ENCODE peak calls at places on chromosomes 2 and 18, in six cellular contexts. R is IMR-90, V is right lobe of liver, Y is A549, F is upper lobe of left lung, Q is breast epithelium. O is an unnamed sample.

GRCh38 chr18:35513181-35513932 is 15.6 kb upstream of the INO80C start:
- DNase-seq in R (peak; percentile 54), V (no peak), Y (peak; percentile 87), F (no peak), Q (peak; percentile 27), O (peak; percentile 19)

GRCh38 chr2:12076810-12077209 is 330.4 kb downstream of the LPIN1 start:
- DNase-seq in R (no peak), V (no peak), Y (no peak), F (no peak), Q (no peak), O (no peak)

GRCh38 chr2:142339261-142339660 is 208.4 kb upstream of the LRP1B start:
- DNase-seq in R (no peak), V (no peak), Y (no peak), F (no peak), Q (no peak), O (no peak)

GRCh38 chr18:37317486-37317885 is 248.1 kb downstream of the CELF4 start:
- DNase-seq in R (no peak), V (no peak), Y (no peak), F (no peak), Q (no peak), O (no peak)

GRCh38 chr2:2020897-2021296 is 276.6 kb upstream of the PXDN start:
- DNase-seq in R (no peak), V (no peak), Y (no peak), F (no peak), Q (no peak), O (no peak)

GRCh38 chr2:239596792-239597191 is 196.0 kb upstream of the HDAC4 start:
- DNase-seq in R (no peak), V (no peak), Y (no peak), F (no peak), Q (no peak), O (no peak)

GRCh38 chr2:225670111-225670974 is 270.8 kb downstream of the NYAP2 start:
- DNase-seq in R (peak; percentile 74), V (no peak), Y (peak; percentile 63), F (no peak), Q (no peak), O (no peak)

GRCh38 chr2:220753486-220753885 is 818.6 kb downstream of the EPHA4 start:
- DNase-seq in R (no peak), V (no peak), Y (no peak), F (no peak), Q (peak; percentile 24), O (no peak)

GRCh38 chr2:219243291-219243761 is 1.9 kb downstream of the GLB1L start:
- DNase-seq in R (no peak), V (peak; percentile 74), Y (no peak), F (peak; percentile 56), Q (peak; percentile 69), O (no peak)

GRCh38 chr18:46424898-46425297 is 232.1 kb downstream of the LOXHD1 start:
- DNase-seq in R (no peak), V (peak; percentile 32), Y (no peak), F (peak; percentile 41), Q (peak; percentile 30), O (no peak)

GRCh38 chr2:898319-898718 is 52.3 kb upstream of the SNTG2 start:
- DNase-seq in R (no peak), V (no peak), Y (peak; percentile 15), F (no peak), Q (no peak), O (no peak)

GRCh38 chr2:129766594-129766993 is 212.9 kb upstream of the RAB6C start:
- DNase-seq in R (no peak), V (no peak), Y (no peak), F (no peak), Q (no peak), O (no peak)

GRCh38 chr2:73112026-73112912 is 479 bp downstream of the RAB11FIP5 start:
- DNase-seq in R (peak; percentile 49), V (peak; percentile 49), Y (peak; percentile 61), F (peak; percentile 89), Q (no peak), O (no peak)

GRCh38 chr2:73341039-73341438 is 44.6 kb upstream of the ALMS1 start:
- DNase-seq in R (no peak), V (no peak), Y (no peak), F (no peak), Q (no peak), O (no peak)

GRCh38 chr18:68263481-68263880 is 451.4 kb downstream of the TMX3 start:
- DNase-seq in R (peak; percentile 48), V (no peak), Y (no peak), F (no peak), Q (no peak), O (no peak)

GRCh38 chr2:25379535-25379934 is 37.8 kb upstream of the DNMT3A start:
- DNase-seq in R (no peak), V (no peak), Y (no peak), F (no peak), Q (no peak), O (peak; percentile 4)

GRCh38 chr2:127000937-127001336 is 102.2 kb downstream of the TEX51 start:
- DNase-seq in R (no peak), V (no peak), Y (no peak), F (no peak), Q (no peak), O (no peak)

GRCh38 chr2:100200985-100201384 is 58.6 kb upstream of the AFF3 start:
- DNase-seq in R (peak; percentile 38), V (no peak), Y (no peak), F (no peak), Q (no peak), O (no peak)

GRCh38 chr2:201235865-201236811 is 24.2 kb upstream of the CASP8 start:
- DNase-seq in R (peak; percentile 78), V (peak; percentile 56), Y (peak; percentile 67), F (no peak), Q (peak; percentile 28), O (peak; percentile 46)

DNA sequence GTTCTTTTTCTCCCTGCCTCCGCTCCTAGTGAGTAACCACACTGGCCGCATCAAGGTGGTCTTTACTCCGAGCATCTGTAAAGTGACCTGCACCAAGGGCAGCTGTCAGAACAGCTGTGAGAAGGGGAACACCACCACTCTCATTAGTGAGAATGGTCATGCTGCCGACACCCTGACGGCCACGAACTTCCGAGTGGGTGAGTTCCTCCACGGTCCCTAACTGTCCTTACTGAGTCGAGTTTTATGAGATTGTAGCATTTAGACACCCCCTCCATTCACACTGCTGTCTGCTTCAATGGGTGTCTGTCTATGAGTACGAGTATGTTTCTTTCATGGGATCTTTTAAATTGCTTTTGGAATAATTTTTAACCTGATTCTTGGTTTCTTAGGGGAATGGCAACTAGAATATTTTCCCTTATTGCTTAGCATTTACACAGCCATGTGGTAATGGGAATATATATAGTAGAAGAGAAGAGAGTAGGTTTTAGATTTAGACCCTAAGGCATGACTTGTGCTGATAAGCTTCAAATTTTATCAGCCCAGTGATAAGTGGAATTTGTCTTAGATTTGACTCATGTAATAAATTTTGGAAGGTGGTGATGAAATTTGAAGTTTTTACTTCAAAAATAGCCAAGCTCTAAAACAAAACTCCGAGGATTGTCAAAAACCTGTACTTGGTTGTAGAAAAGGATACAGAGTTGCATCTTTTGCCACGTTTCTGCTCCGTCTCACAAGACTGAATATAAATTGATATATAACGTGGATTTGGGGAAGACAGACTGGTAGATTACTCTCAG is 188.2 kb downstream of the LTBP1 start:
- DNase-seq in R (no peak), V (no peak), Y (no peak), F (no peak), Q (no peak), O (peak; percentile 35)
- H3K27ac ChIP-seq in R (peak overlapping the region; percentile 92), V (peak overlapping the region; percentile 78), Y (peak overlapping the region; percentile 44), F (peak overlapping the region; percentile 64), Q (peak overlapping the region; percentile 79), O (peak overlapping the region; percentile 90)

GRCh38 chr18:62876106-62876505 is 160.8 kb downstream of the PHLPP1 start:
- DNase-seq in R (no peak), V (no peak), Y (peak; percentile 37), F (no peak), Q (no peak), O (no peak)

GRCh38 chr18:62875320-62875719 is 160.0 kb downstream of the PHLPP1 start:
- DNase-seq in R (no peak), V (no peak), Y (no peak), F (no peak), Q (no peak), O (no peak)

GRCh38 chr18:62878305-62878704 is 163.0 kb downstream of the PHLPP1 start:
- DNase-seq in R (no peak), V (no peak), Y (peak; percentile 13), F (no peak), Q (no peak), O (no peak)

GRCh38 chr18:62876828-62877227 is 161.5 kb downstream of the PHLPP1 start:
- DNase-seq in R (no peak), V (no peak), Y (no peak), F (no peak), Q (no peak), O (no peak)

GRCh38 chr18:62877448-62878221 is 162.3 kb downstream of the PHLPP1 start:
- DNase-seq in R (peak; percentile 65), V (no peak), Y (peak; percentile 38), F (no peak), Q (no peak), O (no peak)
- TF ChIP-seq POLR2A in R (no peak), V (no peak), Y (no peak), F (no peak), Q (no peak), O (no peak)

GRCh38 chr2:31254237-31255203 is 20.6 kb downstream of the EHD3 start:
- DNase-seq in R (no peak), V (no peak), Y (no peak), F (no peak), Q (peak; percentile 52), O (no peak)
- TF ChIP-seq CTCF in R (no peak), V (no peak), Y (no peak), F (no peak), Q (no peak), O (no peak)

GRCh38 chr2:174773191-174773590 is 8.9 kb upstream of the CHRNA1 start:
- DNase-seq in R (no peak), V (no peak), Y (no peak), F (no peak), Q (no peak), O (no peak)

GRCh38 chr2:174771136-174771535 is 6.9 kb upstream of the CHRNA1 start:
- DNase-seq in R (no peak), V (no peak), Y (no peak), F (no peak), Q (no peak), O (no peak)

GRCh38 chr2:174774828-174775227 is 10.6 kb upstream of the CHRNA1 start:
- DNase-seq in R (no peak), V (no peak), Y (no peak), F (no peak), Q (no peak), O (no peak)

GRCh38 chr2:174772492-174772801 is 8.2 kb upstream of the CHRNA1 start:
- DNase-seq in R (no peak), V (no peak), Y (no peak), F (no peak), Q (no peak), O (no peak)

GRCh38 chr2:174771631-174772491 is 7.6 kb upstream of the CHRNA1 start:
- DNase-seq in R (peak; percentile 82), V (peak; percentile 72), Y (peak; percentile 70), F (no peak), Q (peak; percentile 51), O (peak; percentile 71)
- H3K27ac ChIP-seq in R (peak overlapping the region; percentile 93), V (no peak overlapping the region), Y (peak overlapping the region; percentile 41), F (peak overlapping the region; percentile 51), Q (peak overlapping the region; percentile 54), O (no peak overlapping the region)

DNA sequence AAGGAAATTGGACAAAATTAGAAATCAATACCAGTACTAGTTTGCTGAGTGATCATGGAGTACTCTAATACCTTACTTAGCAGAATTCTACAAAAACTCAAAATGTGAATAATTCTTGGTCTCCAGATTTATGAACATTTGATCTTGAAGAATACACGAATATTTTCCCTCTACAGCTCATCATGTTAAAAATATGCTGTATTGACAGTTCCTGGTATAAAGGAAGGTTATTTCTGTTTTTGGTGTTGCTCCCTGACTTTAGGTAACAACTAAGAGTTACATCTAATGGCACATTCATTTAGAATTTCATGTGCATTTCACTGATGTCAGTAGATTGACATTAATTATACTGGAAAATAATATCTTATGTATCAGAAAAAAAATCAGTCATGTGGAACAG is 479.2 kb upstream of the PKDCC start:
- DNase-seq in R (no peak), V (no peak), Y (no peak), F (no peak), Q (no peak), O (no peak)
- TF ChIP-seq POLR2A in R (no peak), V (no peak), Y (no peak), F (no peak), Q (no peak), O (no peak)